ENCODE peak calls at places on chromosomes 6 and 20, in six cellular contexts. One of them, this sample, is unnamed.

GRCh38 chr6:16437984-16438383 is 199.6 kb downstream of the GMPR start:
- DNase-seq in heart left ventricle: peak; percentile 35
- DNase-seq in Panc1: no peak
- DNase-seq in HFF-Myc: no peak
- DNase-seq in HEK293T: no peak
- DNase-seq in upper lobe of right lung: no peak
- DNase-seq in this sample: no peak

GRCh38 chr6:56246941-56247653 is at the start of gene COL21A1:
- DNase-seq in heart left ventricle: peak; percentile 45
- DNase-seq in Panc1: no peak
- DNase-seq in HFF-Myc: no peak
- DNase-seq in HEK293T: peak; percentile 25
- DNase-seq in upper lobe of right lung: peak; percentile 65
- DNase-seq in this sample: peak; percentile 17

GRCh38 chr20:37343212-37343993 is 2.5 kb upstream of the SRC start:
- DNase-seq in heart left ventricle: no peak
- DNase-seq in Panc1: no peak
- DNase-seq in HFF-Myc: no peak
- DNase-seq in HEK293T: no peak
- DNase-seq in upper lobe of right lung: peak; percentile 86
- DNase-seq in this sample: peak; percentile 35

GRCh38 chr6:34150766-34151165 is 4.9 kb upstream of the GRM4 start:
- DNase-seq in heart left ventricle: no peak
- DNase-seq in Panc1: no peak
- DNase-seq in HFF-Myc: no peak
- DNase-seq in HEK293T: no peak
- DNase-seq in upper lobe of right lung: peak; percentile 27
- DNase-seq in this sample: no peak

GRCh38 chr6:168071620-168072019 is 7.4 kb downstream of the FRMD1 start:
- DNase-seq in heart left ventricle: no peak
- DNase-seq in Panc1: no peak
- DNase-seq in HFF-Myc: no peak
- DNase-seq in HEK293T: peak; percentile 85
- DNase-seq in upper lobe of right lung: no peak
- DNase-seq in this sample: no peak

GRCh38 chr6:4608361-4609115 is 167.7 kb upstream of the CDYL start:
- DNase-seq in heart left ventricle: no peak
- DNase-seq in Panc1: no peak
- DNase-seq in HFF-Myc: no peak
- DNase-seq in HEK293T: no peak
- DNase-seq in upper lobe of right lung: no peak
- DNase-seq in this sample: no peak

GRCh38 chr6:81792826-81793225 is 40.3 kb upstream of the TENT5A start:
- DNase-seq in heart left ventricle: no peak
- DNase-seq in Panc1: no peak
- DNase-seq in HFF-Myc: no peak
- DNase-seq in HEK293T: no peak
- DNase-seq in upper lobe of right lung: no peak
- DNase-seq in this sample: no peak

GRCh38 chr6:93779086-93779858 is 359.9 kb upstream of the EPHA7 start:
- DNase-seq in heart left ventricle: peak; percentile 37
- DNase-seq in Panc1: no peak
- DNase-seq in HFF-Myc: no peak
- DNase-seq in HEK293T: no peak
- DNase-seq in upper lobe of right lung: no peak
- DNase-seq in this sample: no peak